ENCODE peak calls at places on chromosomes 2 and 18, in ten cellular contexts. One of them, this sample, is unnamed.
A peak's percentile ranks its signal among the peaks of the same experiment; 100 is the strongest.

GRCh38 chr18:13510594-13510993 is 215.8 kb downstream of the FAM210A start:
- DNase-seq in AG10803: no peak
- DNase-seq in brain microvascular endothelial cell: no peak
- DNase-seq in CD8-positive, alpha-beta T cell: no peak
- DNase-seq in endothelial cell: no peak
- DNase-seq in choroid plexus epithelial cell: no peak
- DNase-seq in fibroblast of pulmonary artery: no peak
- DNase-seq in SK-N-SH: no peak
- DNase-seq in thoracic aorta: no peak
- DNase-seq in left ventricle myocardium inferior: no peak
- DNase-seq in this sample: no peak

GRCh38 chr2:1544478-1545069 is 131.3 kb downstream of the TPO start:
- DNase-seq in AG10803: peak; percentile 56
- DNase-seq in brain microvascular endothelial cell: peak; percentile 58
- DNase-seq in thoracic aorta: no peak
- DNase-seq in fibroblast of pulmonary artery: peak; percentile 66
- DNase-seq in left ventricle myocardium inferior: no peak
- DNase-seq in endothelial cell: no peak
- DNase-seq in SK-N-SH: no peak
- DNase-seq in CD8-positive, alpha-beta T cell: no peak
- DNase-seq in choroid plexus epithelial cell: peak; percentile 28
- DNase-seq in this sample: no peak

GRCh38 chr2:127381762-127382161 is 6.0 kb downstream of the MAP3K2 start:
- DNase-seq in fibroblast of pulmonary artery: no peak
- DNase-seq in AG10803: no peak
- DNase-seq in endothelial cell: no peak
- DNase-seq in brain microvascular endothelial cell: no peak
- DNase-seq in SK-N-SH: no peak
- DNase-seq in left ventricle myocardium inferior: no peak
- DNase-seq in thoracic aorta: no peak
- DNase-seq in CD8-positive, alpha-beta T cell: no peak
- DNase-seq in choroid plexus epithelial cell: no peak
- DNase-seq in this sample: no peak

GRCh38 chr2:96536445-96537065 is at the start of gene ARID5A:
- DNase-seq in choroid plexus epithelial cell: peak; percentile 90
- DNase-seq in brain microvascular endothelial cell: peak; percentile 82
- DNase-seq in AG10803: peak; percentile 86
- DNase-seq in endothelial cell: peak; percentile 94
- DNase-seq in SK-N-SH: peak; percentile 98
- DNase-seq in left ventricle myocardium inferior: peak; percentile 96
- DNase-seq in thoracic aorta: peak; percentile 84
- DNase-seq in CD8-positive, alpha-beta T cell: peak; percentile 89
- DNase-seq in fibroblast of pulmonary artery: peak; percentile 85
- DNase-seq in this sample: peak; percentile 88

GRCh38 chr18:35131387-35132283 is 90.4 kb downstream of the MAPRE2 start:
- DNase-seq in brain microvascular endothelial cell: no peak
- DNase-seq in endothelial cell: no peak
- DNase-seq in left ventricle myocardium inferior: no peak
- DNase-seq in fibroblast of pulmonary artery: no peak
- DNase-seq in CD8-positive, alpha-beta T cell: no peak
- DNase-seq in AG10803: no peak
- DNase-seq in choroid plexus epithelial cell: no peak
- DNase-seq in SK-N-SH: no peak
- DNase-seq in thoracic aorta: no peak
- DNase-seq in this sample: no peak

GRCh38 chr2:134280231-134280630 is 26.4 kb downstream of the MGAT5 start:
- DNase-seq in fibroblast of pulmonary artery: no peak
- DNase-seq in SK-N-SH: no peak
- DNase-seq in endothelial cell: no peak
- DNase-seq in choroid plexus epithelial cell: no peak
- DNase-seq in AG10803: no peak
- DNase-seq in brain microvascular endothelial cell: no peak
- DNase-seq in left ventricle myocardium inferior: no peak
- DNase-seq in thoracic aorta: no peak
- DNase-seq in CD8-positive, alpha-beta T cell: no peak
- DNase-seq in this sample: no peak

GRCh38 chr2:101277111-101277510 is 24.4 kb downstream of the CNOT11 start:
- DNase-seq in brain microvascular endothelial cell: peak; percentile 19
- DNase-seq in SK-N-SH: no peak
- DNase-seq in AG10803: peak; percentile 32
- DNase-seq in thoracic aorta: no peak
- DNase-seq in CD8-positive, alpha-beta T cell: no peak
- DNase-seq in fibroblast of pulmonary artery: peak; percentile 20
- DNase-seq in choroid plexus epithelial cell: peak; percentile 52
- DNase-seq in endothelial cell: no peak
- DNase-seq in left ventricle myocardium inferior: no peak
- DNase-seq in this sample: no peak

GRCh38 chr2:224219781-224220180 is 180.7 kb upstream of the SERPINE2 start:
- DNase-seq in left ventricle myocardium inferior: no peak
- DNase-seq in choroid plexus epithelial cell: no peak
- DNase-seq in endothelial cell: no peak
- DNase-seq in AG10803: no peak
- DNase-seq in thoracic aorta: no peak
- DNase-seq in SK-N-SH: no peak
- DNase-seq in CD8-positive, alpha-beta T cell: no peak
- DNase-seq in fibroblast of pulmonary artery: no peak
- DNase-seq in brain microvascular endothelial cell: no peak
- DNase-seq in this sample: no peak

GRCh38 chr2:110114007-110114591 is 1.5 kb downstream of the MALL start:
- DNase-seq in brain microvascular endothelial cell: no peak
- DNase-seq in left ventricle myocardium inferior: no peak
- DNase-seq in SK-N-SH: no peak
- DNase-seq in CD8-positive, alpha-beta T cell: no peak
- DNase-seq in fibroblast of pulmonary artery: no peak
- DNase-seq in thoracic aorta: no peak
- DNase-seq in choroid plexus epithelial cell: no peak
- DNase-seq in endothelial cell: no peak
- DNase-seq in AG10803: no peak
- DNase-seq in this sample: no peak
- TF ChIP-seq CTCF in brain microvascular endothelial cell: peak; percentile 48
- TF ChIP-seq CTCF in left ventricle myocardium inferior: peak; percentile 33
- TF ChIP-seq CTCF in SK-N-SH: peak; percentile 24
- TF ChIP-seq CTCF in CD8-positive, alpha-beta T cell: no peak
- TF ChIP-seq CTCF in fibroblast of pulmonary artery: peak; percentile 18
- TF ChIP-seq CTCF in thoracic aorta: no peak
- TF ChIP-seq CTCF in choroid plexus epithelial cell: peak; percentile 30
- TF ChIP-seq CTCF in endothelial cell: no peak
- TF ChIP-seq CTCF in AG10803: peak; percentile 26
- TF ChIP-seq CTCF in this sample: no peak

GRCh38 chr2:10185755-10186154 is 63.2 kb downstream of the RRM2 start:
- DNase-seq in AG10803: no peak
- DNase-seq in choroid plexus epithelial cell: peak; percentile 21
- DNase-seq in CD8-positive, alpha-beta T cell: no peak
- DNase-seq in fibroblast of pulmonary artery: no peak
- DNase-seq in brain microvascular endothelial cell: no peak
- DNase-seq in left ventricle myocardium inferior: no peak
- DNase-seq in SK-N-SH: peak; percentile 21
- DNase-seq in thoracic aorta: no peak
- DNase-seq in endothelial cell: no peak
- DNase-seq in this sample: no peak

GRCh38 chr2:10187661-10188060 is 65.1 kb downstream of the RRM2 start:
- DNase-seq in choroid plexus epithelial cell: no peak
- DNase-seq in brain microvascular endothelial cell: no peak
- DNase-seq in thoracic aorta: no peak
- DNase-seq in CD8-positive, alpha-beta T cell: no peak
- DNase-seq in fibroblast of pulmonary artery: no peak
- DNase-seq in AG10803: no peak
- DNase-seq in SK-N-SH: no peak
- DNase-seq in left ventricle myocardium inferior: no peak
- DNase-seq in endothelial cell: no peak
- DNase-seq in this sample: no peak

GRCh38 chr2:10188729-10189305 is 66.3 kb downstream of the RRM2 start:
- DNase-seq in thoracic aorta: no peak
- DNase-seq in left ventricle myocardium inferior: no peak
- DNase-seq in AG10803: no peak
- DNase-seq in choroid plexus epithelial cell: no peak
- DNase-seq in fibroblast of pulmonary artery: no peak
- DNase-seq in endothelial cell: no peak
- DNase-seq in brain microvascular endothelial cell: no peak
- DNase-seq in SK-N-SH: peak; percentile 14
- DNase-seq in CD8-positive, alpha-beta T cell: no peak
- DNase-seq in this sample: no peak

GRCh38 chr2:10188211-10188610 is 65.7 kb downstream of the RRM2 start:
- DNase-seq in choroid plexus epithelial cell: peak; percentile 54
- DNase-seq in brain microvascular endothelial cell: peak; percentile 32
- DNase-seq in thoracic aorta: no peak
- DNase-seq in endothelial cell: peak; percentile 28
- DNase-seq in AG10803: peak; percentile 14
- DNase-seq in CD8-positive, alpha-beta T cell: no peak
- DNase-seq in fibroblast of pulmonary artery: peak; percentile 31
- DNase-seq in SK-N-SH: peak; percentile 72
- DNase-seq in left ventricle myocardium inferior: no peak
- DNase-seq in this sample: no peak

DNA sequence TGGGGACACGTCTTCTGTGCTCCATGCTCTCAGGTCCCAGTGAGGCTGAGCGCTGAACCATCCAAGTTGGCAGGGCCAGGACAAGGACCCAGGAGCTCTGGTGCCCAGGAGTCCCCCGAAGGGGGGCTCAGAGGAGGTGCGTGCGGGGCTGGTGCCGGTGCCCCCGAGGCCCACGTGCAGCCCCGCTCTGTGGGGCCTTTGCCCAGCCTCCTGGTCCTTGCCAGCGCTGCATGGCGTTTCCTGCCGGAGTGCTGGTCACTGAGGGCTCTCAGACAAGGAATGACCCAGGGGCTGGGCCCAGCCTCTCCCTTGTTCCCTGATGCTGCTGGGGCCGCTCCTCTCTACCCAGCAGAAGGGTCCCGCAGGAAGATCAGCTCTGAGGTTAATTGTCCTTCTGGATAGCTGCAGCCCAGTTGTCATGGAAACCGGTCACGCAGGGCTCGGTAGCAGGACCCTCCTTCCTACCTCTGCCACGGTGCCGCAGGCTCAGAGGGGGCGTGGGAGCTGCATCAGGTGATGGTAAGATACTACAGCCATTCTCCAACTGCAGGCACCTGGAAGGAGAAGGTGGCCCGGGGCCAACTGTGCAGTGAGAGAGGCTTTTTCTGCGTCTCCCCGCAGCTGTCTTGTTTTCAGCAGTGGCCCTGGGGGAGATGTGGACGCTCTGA is 64.5 kb downstream of the RRM2 start:
- DNase-seq in SK-N-SH: peak; percentile 62
- DNase-seq in fibroblast of pulmonary artery: no peak
- DNase-seq in AG10803: no peak
- DNase-seq in endothelial cell: no peak
- DNase-seq in thoracic aorta: no peak
- DNase-seq in CD8-positive, alpha-beta T cell: no peak
- DNase-seq in choroid plexus epithelial cell: no peak
- DNase-seq in left ventricle myocardium inferior: no peak
- DNase-seq in brain microvascular endothelial cell: no peak
- DNase-seq in this sample: no peak
- TF ChIP-seq CTCF in SK-N-SH: no peak
- TF ChIP-seq CTCF in fibroblast of pulmonary artery: no peak
- TF ChIP-seq CTCF in AG10803: no peak
- TF ChIP-seq CTCF in endothelial cell: no peak
- TF ChIP-seq CTCF in thoracic aorta: no peak
- TF ChIP-seq CTCF in CD8-positive, alpha-beta T cell: no peak
- TF ChIP-seq CTCF in choroid plexus epithelial cell: no peak
- TF ChIP-seq CTCF in left ventricle myocardium inferior: no peak
- TF ChIP-seq CTCF in brain microvascular endothelial cell: no peak
- TF ChIP-seq CTCF in this sample: no peak

DNA sequence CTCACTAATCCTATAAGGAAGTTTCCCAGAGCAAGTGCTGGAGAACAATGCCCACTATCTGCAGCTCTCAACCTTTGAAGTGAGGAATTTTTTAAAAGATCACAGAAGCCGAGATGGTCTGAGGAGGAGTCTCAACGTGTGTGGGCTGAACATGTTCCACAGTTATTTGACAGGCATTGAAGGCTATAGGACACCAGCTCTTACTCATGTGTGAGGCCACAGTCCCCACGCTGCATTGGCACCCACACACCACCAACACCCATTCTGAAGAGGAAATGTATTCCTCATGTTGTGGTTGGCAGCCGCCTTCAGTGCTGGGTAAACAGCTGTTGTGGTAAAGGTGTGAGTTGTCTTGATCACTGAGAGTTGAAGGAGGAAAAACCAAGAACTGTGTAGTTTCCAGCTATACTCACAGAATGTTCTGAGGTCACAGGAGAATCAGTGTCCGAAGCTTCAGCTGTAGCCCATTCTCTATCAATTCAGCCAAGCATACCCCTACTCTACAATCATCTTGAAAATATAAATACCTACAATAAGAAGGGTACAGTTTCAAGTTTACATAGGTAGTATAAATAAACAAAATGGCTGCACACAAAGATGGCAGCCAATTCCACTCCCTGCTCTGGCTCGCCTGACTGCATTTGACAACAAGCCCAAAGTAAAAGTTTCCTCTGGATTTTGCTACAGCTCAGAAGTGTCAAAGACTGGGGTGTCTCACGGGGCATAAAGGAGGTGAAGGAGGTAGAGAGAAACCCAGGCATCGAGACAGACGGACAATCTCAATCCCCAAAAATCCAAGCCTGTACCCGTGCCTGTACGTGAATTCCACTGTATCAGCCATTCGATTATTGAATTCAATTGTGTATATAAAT is 12.1 kb downstream of the CD226 start:
- DNase-seq in left ventricle myocardium inferior: no peak
- DNase-seq in brain microvascular endothelial cell: no peak
- DNase-seq in CD8-positive, alpha-beta T cell: peak; percentile 69
- DNase-seq in AG10803: peak; percentile 40
- DNase-seq in endothelial cell: no peak
- DNase-seq in choroid plexus epithelial cell: no peak
- DNase-seq in fibroblast of pulmonary artery: no peak
- DNase-seq in SK-N-SH: no peak
- DNase-seq in thoracic aorta: no peak
- DNase-seq in this sample: no peak
- TF ChIP-seq CTCF in left ventricle myocardium inferior: no peak
- TF ChIP-seq CTCF in brain microvascular endothelial cell: no peak
- TF ChIP-seq CTCF in CD8-positive, alpha-beta T cell: no peak
- TF ChIP-seq CTCF in AG10803: no peak
- TF ChIP-seq CTCF in endothelial cell: no peak
- TF ChIP-seq CTCF in choroid plexus epithelial cell: no peak
- TF ChIP-seq CTCF in fibroblast of pulmonary artery: no peak
- TF ChIP-seq CTCF in SK-N-SH: no peak
- TF ChIP-seq CTCF in thoracic aorta: no peak
- TF ChIP-seq CTCF in this sample: no peak

DNA sequence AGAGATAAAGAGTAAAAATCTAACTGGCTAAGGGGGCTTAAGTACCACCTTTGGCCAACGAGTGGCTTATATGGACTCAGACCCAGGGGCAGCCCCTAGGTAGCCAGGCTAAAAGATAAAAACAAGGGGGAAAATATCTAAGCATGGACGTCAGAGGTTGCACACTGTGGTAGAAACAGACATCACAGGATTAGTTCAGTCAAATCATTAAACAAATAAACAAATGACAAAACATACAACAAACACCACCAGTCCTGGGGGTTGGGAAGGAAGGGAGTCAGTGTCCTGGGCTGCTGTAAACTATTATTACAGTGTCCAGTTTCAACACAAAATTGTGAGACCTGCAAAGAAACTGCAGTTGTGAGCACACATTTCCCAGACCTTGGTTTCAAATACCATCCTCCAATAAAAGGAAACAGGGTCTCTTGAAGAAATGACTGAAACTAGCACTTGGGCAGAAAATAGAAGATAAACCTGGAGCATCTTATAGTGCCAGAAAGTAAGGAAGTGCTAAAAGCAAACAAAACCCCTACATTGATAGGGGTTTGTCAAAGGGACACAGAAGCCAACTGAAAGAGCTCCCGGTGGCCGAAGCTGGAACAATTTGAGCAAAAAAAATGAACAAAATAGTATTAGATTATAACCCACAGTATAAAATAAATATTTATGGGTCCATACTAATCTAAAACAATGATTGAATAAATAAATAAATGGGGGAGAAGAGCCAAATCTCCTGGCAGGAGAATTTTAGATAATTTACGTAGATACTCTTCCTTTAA is 154.8 kb upstream of the KLF7 start:
- DNase-seq in brain microvascular endothelial cell: no peak
- DNase-seq in AG10803: no peak
- DNase-seq in SK-N-SH: no peak
- DNase-seq in endothelial cell: no peak
- DNase-seq in thoracic aorta: no peak
- DNase-seq in choroid plexus epithelial cell: peak; percentile 57
- DNase-seq in fibroblast of pulmonary artery: no peak
- DNase-seq in CD8-positive, alpha-beta T cell: no peak
- DNase-seq in left ventricle myocardium inferior: no peak
- DNase-seq in this sample: no peak
- TF ChIP-seq CTCF in brain microvascular endothelial cell: peak; percentile 45
- TF ChIP-seq CTCF in AG10803: peak; percentile 14
- TF ChIP-seq CTCF in SK-N-SH: peak; percentile 44
- TF ChIP-seq CTCF in endothelial cell: no peak
- TF ChIP-seq CTCF in thoracic aorta: no peak
- TF ChIP-seq CTCF in choroid plexus epithelial cell: peak; percentile 14
- TF ChIP-seq CTCF in fibroblast of pulmonary artery: no peak
- TF ChIP-seq CTCF in CD8-positive, alpha-beta T cell: no peak
- TF ChIP-seq CTCF in left ventricle myocardium inferior: no peak
- TF ChIP-seq CTCF in this sample: no peak